ENCODE peak calls at places on chromosomes 4 and X, in seven cellular contexts. L is CD4-positive, alpha-beta memory T cell; V is Peyer's patch; I is endothelial cell of umbilical vein; D is breast epithelium; F is mammary epithelial cell; A is lower lobe of right lung. E is an unnamed sample. For H3K4me1, the result is how much of the 10 kb centered on the place peaks cover.

GRCh38 chr4:100841911-100842310 is 324.1 kb upstream of the EMCN start:
- DNase-seq in L (no peak), V (no peak), I (no peak), D (no peak), F (no peak), A (no peak), E (no peak)

GRCh38 chrX:22742174-22742573 is 257.6 kb upstream of the DDX53 start:
- DNase-seq in L (no peak), V (no peak), I (no peak), D (no peak), F (peak), A (no peak), E (no peak)

GRCh38 chr4:5638316-5638715 is 70.0 kb downstream of the EVC2 start:
- DNase-seq in L (no peak), V (no peak), I (no peak), D (no peak), F (peak), A (no peak), E (no peak)

GRCh38 chrX:131792356-131792749 is 230.7 kb upstream of the STK26 start:
- DNase-seq in L (peak), V (no peak), I (no peak), D (peak), F (peak), A (no peak), E (no peak)

GRCh38 chrX:50167366-50167765 is 33.4 kb downstream of the AKAP4 start:
- DNase-seq in L (no peak), V (no peak), I (no peak), D (no peak), F (no peak), A (no peak), E (no peak)

GRCh38 chrX:46185923-46186810 is 359.1 kb downstream of the ZNF674 start:
- DNase-seq in L (no peak), V (no peak), I (no peak), D (no peak), F (peak), A (no peak), E (no peak)

GRCh38 chr4:72997409-72997808 is 72.1 kb downstream of the COX18 start:
- DNase-seq in L (no peak), V (no peak), I (no peak), D (peak), F (peak), A (peak), E (no peak)

GRCh38 chr4:145842224-145842887 is 96.3 kb downstream of the ZNF827 start:
- DNase-seq in L (no peak), V (no peak), I (peak), D (no peak), F (no peak), A (no peak), E (no peak)

GRCh38 chr4:40046311-40046980 is 10.2 kb upstream of the N4BP2 start:
- DNase-seq in L (no peak), V (no peak), I (peak), D (peak), F (peak), A (peak), E (no peak)

GRCh38 chrX:40244980-40245379 is 147.2 kb upstream of the BCOR start:
- DNase-seq in L (no peak), V (no peak), I (peak), D (no peak), F (no peak), A (no peak), E (no peak)

GRCh38 chr4:139656614-139657486 is 8.8 kb upstream of the MGST2 start:
- DNase-seq in L (peak), V (peak), I (peak), D (peak), F (peak), A (peak), E (no peak)

GRCh38 chr4:130077275-130077674 is 981.3 kb downstream of the C4orf33 start:
- DNase-seq in L (no peak), V (no peak), I (peak), D (no peak), F (peak), A (no peak), E (no peak)

GRCh38 chr4:145289403-145290076 is 109.2 kb upstream of the OTUD4 start:
- DNase-seq in L (no peak), V (no peak), I (no peak), D (no peak), F (no peak), A (no peak), E (no peak)

GRCh38 chr4:75831856-75832405 is 70.3 kb downstream of the PPEF2 start:
- DNase-seq in L (no peak), V (no peak), I (no peak), D (no peak), F (no peak), A (no peak), E (no peak)

GRCh38 chr4:37002625-37003024 is 241.9 kb upstream of the NWD2 start:
- DNase-seq in L (no peak), V (no peak), I (no peak), D (no peak), F (no peak), A (no peak), E (no peak)

GRCh38 chrX:44971674-44972073 is 98.7 kb downstream of the KDM6A start:
- DNase-seq in L (no peak), V (no peak), I (no peak), D (no peak), F (no peak), A (no peak), E (no peak)

GRCh38 chr4:10024303-10024702 is 3.0 kb upstream of the SLC2A9 start:
- DNase-seq in L (no peak), V (no peak), I (no peak), D (peak), F (no peak), A (no peak), E (no peak)

GRCh38 chr4:80077639-80078038 is 4.6 kb upstream of the ANTXR2 start:
- DNase-seq in L (no peak), V (no peak), I (peak), D (no peak), F (peak), A (no peak), E (no peak)

GRCh38 chrX:47958943-47959342 is 44.8 kb downstream of the ZNF182 start:
- DNase-seq in L (peak), V (no peak), I (peak), D (no peak), F (no peak), A (no peak), E (peak)

GRCh38 chrX:24259544-24260240 is 54.2 kb downstream of the SUPT20HL2 start:
- DNase-seq in L (no peak), V (no peak), I (peak), D (no peak), F (peak), A (no peak), E (peak)

GRCh38 chrX:149493567-149494562 is 11.2 kb downstream of the IDS start:
- DNase-seq in L (peak), V (peak), I (no peak), D (no peak), F (no peak), A (no peak), E (no peak)

GRCh38 chr4:120139392-120139791 is 72.7 kb upstream of the MAD2L1 start:
- DNase-seq in L (no peak), V (no peak), I (no peak), D (no peak), F (no peak), A (no peak), E (no peak)

GRCh38 chr4:7295917-7296660 is 103.8 kb downstream of the SORCS2 start:
- DNase-seq in L (no peak), V (no peak), I (no peak), D (no peak), F (peak), A (no peak), E (no peak)

GRCh38 chr4:126071346-126072333 is 756.9 kb downstream of the FAT4 start:
- DNase-seq in L (no peak), V (no peak), I (peak), D (peak), F (peak), A (no peak), E (no peak)

GRCh38 chr4:112119358-112119783 is 25.9 kb upstream of the FAM241A start:
- DNase-seq in L (no peak), V (no peak), I (no peak), D (no peak), F (no peak), A (no peak), E (no peak)

GRCh38 chr4:183797445-183798248 is 107.5 kb upstream of the STOX2 start:
- DNase-seq in L (no peak), V (no peak), I (peak), D (no peak), F (peak), A (peak), E (no peak)

GRCh38 chr4:149031399-149031798 is 589.2 kb upstream of the NR3C2 start:
- DNase-seq in L (peak), V (no peak), I (peak), D (no peak), F (peak), A (no peak), E (peak)

GRCh38 chr4:133594246-133595207 is 445.4 kb downstream of the PCDH10 start:
- DNase-seq in L (no peak), V (no peak), I (peak), D (no peak), F (peak), A (no peak), E (no peak)

GRCh38 chr4:154740462-154740861 is 3.3 kb upstream of the LRAT start:
- DNase-seq in L (no peak), V (no peak), I (no peak), D (no peak), F (no peak), A (no peak), E (no peak)

GRCh38 chr4:108247511-108248088 is 78.9 kb upstream of the LEF1 start:
- DNase-seq in L (no peak), V (no peak), I (peak), D (no peak), F (peak), A (no peak), E (no peak)

GRCh38 chr4:53990641-53991040 is 73.8 kb downstream of the CHIC2 start:
- DNase-seq in L (no peak), V (no peak), I (peak), D (no peak), F (no peak), A (no peak), E (no peak)

GRCh38 chrX:45769919-45770582 is 569.4 kb upstream of the DIPK2B start:
- DNase-seq in L (no peak), V (peak), I (peak), D (peak), F (peak), A (peak), E (no peak)

GRCh38 chr4:87848622-87849351 is 16.0 kb downstream of the MEPE start:
- DNase-seq in L (peak), V (no peak), I (peak), D (peak), F (peak), A (peak), E (no peak)

GRCh38 chrX:69615779-69616519 is at the start of gene EDA:
- DNase-seq in L (peak), V (peak), I (peak), D (peak), F (peak), A (peak), E (peak)
- H3K4me3 ChIP-seq in L (peak), V (peak), I (peak), D (peak), F (peak), A (peak), E (peak)

GRCh38 chrX:109928596-109929335 is 74.1 kb upstream of the TMEM164 start:
- DNase-seq in L (no peak), V (no peak), I (no peak), D (no peak), F (no peak), A (no peak), E (no peak)

GRCh38 chrX:109927663-109928273 is 75.1 kb upstream of the TMEM164 start:
- DNase-seq in L (no peak), V (no peak), I (no peak), D (no peak), F (no peak), A (no peak), E (no peak)

GRCh38 chrX:109926118-109926517 is 76.8 kb upstream of the TMEM164 start:
- DNase-seq in L (no peak), V (no peak), I (no peak), D (no peak), F (no peak), A (no peak), E (no peak)

GRCh38 chrX:109926743-109927662 is 75.9 kb upstream of the TMEM164 start:
- DNase-seq in L (no peak), V (no peak), I (no peak), D (no peak), F (no peak), A (no peak), E (no peak)

GRCh38 chrX:109925656-109926055 is 77.3 kb upstream of the TMEM164 start:
- DNase-seq in L (no peak), V (no peak), I (no peak), D (no peak), F (no peak), A (no peak), E (no peak)
- H3K27ac ChIP-seq in L (no peak), V (no peak), I (no peak), D (no peak), F (no peak), A (no peak), E (no peak)

GRCh38 chr4:98480535-98480934 is 177.9 kb downstream of the TSPAN5 start:
- DNase-seq in L (no peak), V (no peak), I (no peak), D (no peak), F (no peak), A (no peak), E (no peak)

GRCh38 chr4:98482503-98482846 is 175.9 kb downstream of the TSPAN5 start:
- DNase-seq in L (no peak), V (no peak), I (no peak), D (no peak), F (no peak), A (no peak), E (no peak)

GRCh38 chr4:98484031-98484430 is 174.4 kb downstream of the TSPAN5 start:
- DNase-seq in L (no peak), V (no peak), I (peak), D (no peak), F (peak), A (no peak), E (no peak)

GRCh38 chr4:98482847-98483806 is 175.3 kb downstream of the TSPAN5 start:
- DNase-seq in L (no peak), V (no peak), I (peak), D (no peak), F (peak), A (no peak), E (no peak)

GRCh38 chr4:98481167-98481566 is 177.2 kb downstream of the TSPAN5 start:
- DNase-seq in L (no peak), V (no peak), I (no peak), D (no peak), F (no peak), A (no peak), E (no peak)
- H3K4me1 ChIP-seq in L (under half), V (under half), I (under half), D (under half), F (half or more), A (under half), E (under half)

DNA sequence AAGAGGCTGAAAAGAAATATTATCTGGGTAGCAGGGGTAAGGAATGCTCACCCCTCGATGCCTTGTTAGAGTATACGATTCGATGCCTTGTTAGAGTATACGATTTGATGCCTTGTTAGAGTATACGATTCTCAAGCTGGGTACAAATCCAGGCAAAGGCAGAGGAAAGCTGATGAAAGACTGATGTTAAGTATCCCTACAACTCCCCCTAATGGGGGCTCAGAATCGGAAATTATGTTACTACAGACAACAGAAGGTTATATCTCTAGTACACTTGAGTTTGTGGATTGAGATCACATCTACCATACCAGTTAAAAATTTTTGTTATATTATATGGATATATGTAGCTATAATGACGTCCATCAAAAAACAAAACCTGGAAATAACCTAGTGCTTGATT is 4.8 kb downstream of the LRRC66 start:
- DNase-seq in L (no peak), V (no peak), I (peak), D (no peak), F (no peak), A (no peak), E (no peak)
- H3K4me3 ChIP-seq in L (no peak), V (peak), I (no peak), D (no peak), F (no peak), A (no peak), E (no peak)

GRCh38 chrX:9023293-9023692 is 10.6 kb downstream of the FAM9B start:
- DNase-seq in L (no peak), V (no peak), I (no peak), D (no peak), F (no peak), A (no peak), E (no peak)
- H3K27ac ChIP-seq in L (no peak), V (no peak), I (no peak), D (no peak), F (no peak), A (no peak), E (no peak)

DNA sequence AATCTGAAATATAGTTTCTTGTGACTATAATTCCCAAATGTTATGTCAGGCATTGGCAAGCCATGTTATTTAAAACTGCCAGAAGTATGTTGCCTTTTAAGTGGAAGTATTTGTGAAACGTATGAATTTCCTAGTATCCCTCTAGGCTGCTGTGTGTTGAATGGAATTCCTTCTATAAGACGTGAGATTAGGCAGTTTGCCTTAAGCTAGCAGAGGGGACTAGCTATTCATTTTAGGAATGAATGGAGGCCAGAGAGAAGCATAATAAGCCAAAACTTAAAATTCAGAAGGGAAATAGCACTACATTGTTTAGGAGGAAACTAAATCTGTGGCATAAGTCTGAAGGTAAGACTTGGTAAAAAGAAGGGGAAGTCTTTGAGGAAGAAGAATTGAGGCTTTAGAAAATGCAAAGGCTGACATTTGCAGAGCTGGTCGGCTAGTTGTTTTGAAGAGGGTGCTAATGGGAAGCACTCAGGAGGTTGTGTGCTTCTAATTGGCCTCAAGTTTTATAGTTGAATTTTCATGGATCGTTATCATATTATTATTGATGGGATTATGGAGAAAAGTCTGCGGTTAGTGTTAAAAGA is 57.1 kb downstream of the TMEM131L start:
- DNase-seq in L (no peak), V (no peak), I (no peak), D (no peak), F (no peak), A (no peak), E (no peak)
- H3K4me1 ChIP-seq in L (half or more), V (under half), I (under half), D (under half), F (under half), A (half or more), E (under half)

GRCh38 chr4:8891646-8892555 is 20.3 kb upstream of the HMX1 start:
- DNase-seq in L (no peak), V (no peak), I (no peak), D (no peak), F (no peak), A (no peak), E (no peak)
- H3K4me3 ChIP-seq in L (no peak), V (no peak), I (no peak), D (peak), F (no peak), A (no peak), E (peak)

GRCh38 chrX:15769300-15769954 is 20.9 kb upstream of the ZRSR2 start:
- DNase-seq in L (no peak), V (no peak), I (no peak), D (no peak), F (no peak), A (no peak), E (no peak)
- H3K27ac ChIP-seq in L (no peak), V (no peak), I (no peak), D (no peak), F (no peak), A (no peak), E (no peak)

GRCh38 chrX:143378851-143379250 is 138.4 kb downstream of the SPANXN3 start:
- DNase-seq in L (no peak), V (no peak), I (no peak), D (no peak), F (no peak), A (no peak), E (no peak)
- H3K4me1 ChIP-seq in L (under half), V (under half), I (under half), D (under half), F (under half), A (under half), E (under half)

GRCh38 chr4:55075823-55076418 is 49.5 kb downstream of the KDR start:
- DNase-seq in L (no peak), V (no peak), I (no peak), D (no peak), F (no peak), A (no peak), E (no peak)
- H3K4me3 ChIP-seq in L (no peak), V (no peak), I (no peak), D (no peak), F (no peak), A (no peak), E (no peak)

E was measured in iPS DF 6.9.